ENCODE peak calls at places on chromosome 17, in four cellular contexts. Q, V, W and G are unnamed samples.

GRCh38 chr17:8965394-8966168 is at the start of gene PIK3R5:
- DNase-seq in V (no peak), W (no peak), Q (no peak), G (no peak)

GRCh38 chr17:3626831-3627565 is 9.1 kb downstream of the SHPK start:
- DNase-seq in V (no peak), Q (no peak), W (no peak), G (no peak)

GRCh38 chr17:14202388-14203166 is 34.1 kb downstream of the CDRT15 start:
- DNase-seq in V (no peak), Q (no peak), W (no peak), G (no peak)

GRCh38 chr17:57902117-57902799 is 52.4 kb upstream of the MRPS23 start:
- DNase-seq in W (no peak), Q (no peak), V (no peak), G (no peak)

GRCh38 chr17:7367083-7367482 is 12.1 kb downstream of the TMEM95 start:
- DNase-seq in Q (no peak), V (no peak), W (no peak), G (no peak)

GRCh38 chr17:77692571-77693161 is 265.8 kb upstream of the TNRC6C start:
- DNase-seq in Q (peak), V (no peak), W (no peak), G (peak)

GRCh38 chr17:55314784-55315491 is 50.2 kb downstream of the HLF start:
- DNase-seq in W (no peak), Q (no peak), V (no peak), G (no peak)

GRCh38 chr17:35847006-35847405 is 21.7 kb downstream of the HEATR9 start:
- DNase-seq in Q (no peak), W (no peak), V (no peak), G (no peak)

GRCh38 chr17:60142872-60143499 is 6.8 kb upstream of the CA4 start:
- DNase-seq in Q (peak), W (peak), V (peak), G (no peak)

GRCh38 chr17:2075336-2076056 is 20.6 kb downstream of the HIC1 start:
- DNase-seq in Q (peak), W (no peak), V (no peak), G (no peak)

GRCh38 chr17:45355087-45355486 is 38.3 kb upstream of the MAP3K14 start:
- DNase-seq in V (no peak), W (no peak), Q (no peak), G (no peak)

GRCh38 chr17:35390663-35391062 is 17.2 kb upstream of the SLFN11 start:
- DNase-seq in W (no peak), Q (peak), V (no peak), G (no peak)

GRCh38 chr17:19460695-19461094 is 49.7 kb downstream of the RNF112 start:
- DNase-seq in Q (no peak), W (no peak), V (no peak), G (no peak)

GRCh38 chr17:59498421-59499307 is 66.7 kb upstream of the DHX40 start:
- DNase-seq in V (peak), Q (no peak), W (no peak), G (no peak)

GRCh38 chr17:30534298-30534697 is 57.1 kb downstream of the GOSR1 start:
- DNase-seq in W (no peak), V (no peak), Q (no peak), G (no peak)

GRCh38 chr17:2898255-2898926 is 102.2 kb downstream of the RAP1GAP2 start:
- DNase-seq in Q (no peak), W (no peak), V (no peak), G (no peak)

GRCh38 chr17:35709874-35710273 is 21.6 kb upstream of the RASL10B start:
- DNase-seq in W (no peak), V (no peak), Q (peak), G (no peak)

GRCh38 chr17:18139092-18139491 is 30.5 kb downstream of the MYO15A start:
- DNase-seq in Q (no peak), V (no peak), W (no peak), G (no peak)

GRCh38 chr17:18140648-18141047 is 32.1 kb downstream of the MYO15A start:
- DNase-seq in Q (no peak), W (no peak), V (no peak), G (no peak)

GRCh38 chr17:18141210-18141803 is 32.8 kb downstream of the MYO15A start:
- DNase-seq in W (no peak), V (peak), Q (peak), G (no peak)

GRCh38 chr17:18139498-18139897 is 30.9 kb downstream of the MYO15A start:
- DNase-seq in W (no peak), Q (no peak), V (no peak), G (no peak)

GRCh38 chr17:18139949-18140348 is 31.4 kb downstream of the MYO15A start:
- DNase-seq in Q (no peak), V (no peak), W (no peak), G (no peak)
- TF ChIP-seq CTCF in Q (no peak), V (peak), W (no peak), G (peak)

GRCh38 chr17:43608313-43608712 is 53.4 kb downstream of the MEOX1 start:
- DNase-seq in W (no peak), V (no peak), Q (no peak), G (no peak)

GRCh38 chr17:43612515-43612914 is 49.2 kb downstream of the MEOX1 start:
- DNase-seq in V (no peak), W (no peak), Q (no peak), G (no peak)

GRCh38 chr17:43613911-43614310 is 47.8 kb downstream of the MEOX1 start:
- DNase-seq in V (no peak), W (no peak), Q (no peak), G (no peak)

GRCh38 chr17:43609613-43610385 is 51.9 kb downstream of the MEOX1 start:
- DNase-seq in V (no peak), W (no peak), Q (no peak), G (no peak)

DNA sequence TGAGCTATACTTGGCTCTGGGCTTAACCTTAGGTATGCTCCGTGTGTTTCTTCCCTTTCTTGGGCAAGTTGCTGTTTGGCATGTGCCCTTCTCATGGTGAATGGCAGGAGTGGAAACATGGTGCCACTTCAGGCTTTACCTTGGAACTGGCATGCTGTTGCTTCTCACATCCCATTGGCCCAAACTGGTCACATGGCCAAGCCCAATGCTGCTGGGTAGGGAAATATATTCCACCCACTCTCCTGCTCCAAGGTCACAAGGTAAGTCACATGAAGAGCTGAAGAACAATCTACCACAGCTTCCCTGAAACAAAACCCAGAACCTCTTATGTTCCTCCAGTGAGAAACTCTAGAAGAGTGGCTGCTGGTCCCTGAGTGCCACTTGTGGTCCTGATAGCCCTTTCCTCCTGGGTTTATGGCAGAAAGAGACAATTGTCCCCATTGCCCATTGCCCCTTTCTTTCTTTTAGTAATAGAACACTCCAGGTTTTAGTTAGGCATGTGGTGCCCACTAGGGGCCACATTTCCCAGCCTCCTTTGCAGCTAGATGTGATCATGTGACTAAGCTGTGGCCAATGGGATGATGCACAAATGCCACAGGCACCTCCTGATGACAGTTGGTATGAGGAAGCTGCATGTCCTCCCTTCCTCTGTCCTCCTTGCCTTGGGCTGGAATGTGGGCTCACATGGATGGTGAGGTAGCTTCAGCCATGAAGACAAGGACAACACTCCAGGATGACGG is 50.3 kb downstream of the MEOX1 start:
- DNase-seq in V (no peak), W (no peak), Q (no peak), G (no peak)
- TF ChIP-seq CTCF in V (no peak), W (no peak), Q (no peak), G (no peak)

GRCh38 chr17:61407211-61407911 is 7.7 kb downstream of the TBX2 start:
- DNase-seq in V (no peak), Q (no peak), W (no peak), G (peak)

GRCh38 chr17:61405686-61406542 is 6.3 kb downstream of the TBX2 start:
- DNase-seq in V (no peak), W (no peak), Q (no peak), G (peak)

GRCh38 chr17:61406871-61407210 is 7.2 kb downstream of the TBX2 start:
- DNase-seq in Q (no peak), W (no peak), V (no peak), G (peak)

GRCh38 chr17:61405047-61405685 is 5.5 kb downstream of the TBX2 start:
- DNase-seq in W (no peak), V (no peak), Q (no peak), G (peak)

DNA sequence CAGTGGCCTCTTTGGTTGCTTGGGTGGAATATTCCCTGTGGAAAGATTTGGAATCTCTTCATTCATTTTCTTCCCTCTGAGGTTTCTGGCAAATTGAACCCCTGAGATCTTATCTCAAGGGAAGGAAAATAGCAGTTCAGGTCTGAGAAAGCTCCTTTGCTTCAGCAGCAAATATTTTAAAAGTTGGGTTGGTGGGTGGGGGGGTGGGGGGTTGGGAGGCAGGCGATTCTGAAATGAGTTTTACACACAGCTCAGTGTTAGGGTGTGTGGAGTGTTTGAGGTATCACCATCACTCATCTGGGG is 6.9 kb downstream of the TBX2 start:
- DNase-seq in Q (no peak), W (no peak), V (no peak), G (no peak)
- TF ChIP-seq CTCF in Q (no peak), W (no peak), V (no peak), G (no peak)

DNA sequence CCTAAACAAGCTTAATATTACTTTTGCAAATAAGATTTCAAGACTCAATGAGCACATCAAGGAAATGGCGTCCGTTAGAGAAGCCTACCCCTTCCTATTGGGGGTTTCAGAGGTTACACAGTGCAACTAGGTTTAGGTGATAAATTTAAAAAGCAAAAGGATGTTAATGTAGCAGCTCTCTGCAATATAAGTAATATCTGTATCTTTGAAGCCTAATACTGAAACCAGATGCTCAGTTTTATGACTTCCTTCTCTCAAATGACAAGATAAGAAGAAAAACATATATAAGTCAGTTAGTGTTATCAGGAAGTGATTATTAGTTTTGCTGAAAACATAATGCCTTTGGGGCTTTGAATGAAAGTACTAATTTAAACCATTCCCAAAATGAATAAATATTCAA is 54.3 kb upstream of the MED13 start:
- DNase-seq in W (no peak), V (no peak), Q (no peak), G (no peak)
- TF ChIP-seq CTCF in W (no peak), V (no peak), Q (no peak), G (no peak)

GRCh38 chr17:21377821-21378396 is 1.8 kb downstream of the KCNJ12 start:
- DNase-seq in V (no peak), W (no peak), Q (no peak), G (no peak)
- TF ChIP-seq CTCF in V (peak), W (no peak), Q (no peak), G (no peak)

GRCh38 chr17:68539536-68540469 is 27.6 kb downstream of the PRKAR1A start:
- DNase-seq in Q (no peak), W (no peak), V (no peak), G (no peak)
- TF ChIP-seq CTCF in Q (no peak), W (no peak), V (peak), G (no peak)

DNA sequence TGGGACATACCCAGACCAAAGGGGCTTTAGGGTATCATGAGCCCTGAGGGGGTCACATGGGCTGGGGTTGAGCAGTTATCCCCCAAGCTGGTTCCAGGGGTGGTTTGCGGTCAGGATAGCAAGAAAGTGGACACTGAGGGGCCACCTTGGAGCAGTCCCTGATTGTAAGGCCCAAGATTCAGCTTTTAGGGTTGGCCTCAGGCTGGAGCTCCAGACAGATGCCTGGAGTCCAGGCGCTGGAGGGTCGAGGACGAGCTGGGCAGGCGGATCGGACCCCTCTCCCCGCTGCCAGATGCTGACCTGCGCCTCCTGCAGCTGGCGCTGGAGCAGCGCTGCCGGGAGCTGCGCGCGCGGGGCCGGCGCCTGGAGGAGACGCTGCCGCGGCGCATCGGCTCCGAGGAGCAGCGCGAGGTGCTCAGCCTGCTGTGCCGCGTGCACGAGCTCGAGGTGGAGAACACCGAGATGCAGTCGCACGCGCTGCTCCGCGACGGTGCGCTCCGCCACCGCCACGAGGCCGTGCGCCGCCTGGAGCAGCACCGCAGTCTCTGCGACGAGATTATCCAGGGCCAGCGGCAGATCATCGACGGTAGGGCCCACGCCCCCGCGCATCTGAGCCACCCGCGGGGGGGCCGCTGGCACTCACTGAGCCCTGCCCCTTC is 10.0 kb downstream of the BTBD17 start:
- DNase-seq in W (no peak), Q (no peak), V (no peak), G (no peak)
- TF ChIP-seq CTCF in W (no peak), Q (no peak), V (no peak), G (peak)

DNA sequence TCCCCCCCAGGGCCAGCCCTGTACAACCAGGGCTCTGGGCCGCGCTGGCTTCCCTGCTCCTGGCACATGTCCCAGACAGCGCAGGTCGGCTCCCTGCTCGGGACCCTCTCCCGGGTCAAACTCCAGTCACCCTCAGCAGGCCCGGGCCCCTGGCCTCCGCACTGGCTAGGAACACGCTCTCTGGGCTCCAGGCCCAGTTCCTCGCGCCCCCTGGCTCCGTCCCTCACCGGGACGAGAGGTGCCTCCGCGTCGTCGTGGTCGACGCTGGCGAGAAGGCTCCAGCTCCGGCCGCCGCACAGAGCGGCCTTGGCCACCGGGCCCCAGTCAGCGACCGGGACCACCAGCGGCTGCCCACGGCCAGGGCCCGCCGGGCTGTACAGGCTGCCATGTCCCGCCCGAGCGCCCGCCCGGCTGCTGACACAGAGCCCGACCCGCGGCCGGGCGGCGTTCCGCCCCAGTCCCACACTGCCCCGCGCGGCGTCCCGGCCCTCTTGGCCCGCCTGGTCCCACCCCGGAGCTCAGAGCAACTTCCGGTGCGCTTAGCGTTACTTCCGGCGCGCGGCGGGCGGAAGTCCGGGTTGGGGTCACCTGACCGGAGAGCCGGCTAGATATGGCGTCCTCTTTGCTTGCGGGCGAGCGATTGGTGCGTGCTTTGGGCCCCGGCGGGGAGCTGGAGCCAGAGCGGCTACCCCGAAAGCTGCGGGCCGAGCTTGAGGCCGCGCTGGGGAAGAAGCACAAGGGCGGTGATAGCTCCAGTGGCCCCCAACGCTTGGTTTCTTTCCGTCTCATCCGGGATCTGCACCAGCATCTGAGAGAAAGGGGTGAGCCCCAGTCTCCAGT is at the start of gene POLDIP2:
- DNase-seq in W (peak), V (peak), Q (peak), G (peak)
- TF ChIP-seq CTCF in W (no peak), V (no peak), Q (no peak), G (peak)

GRCh38 chr17:48550313-48551205 is 5.7 kb upstream of the HOXB2 start:
- DNase-seq in W (no peak), V (no peak), Q (no peak), G (no peak)
- TF ChIP-seq CTCF in W (no peak), V (peak), Q (no peak), G (no peak)

GRCh38 chr17:75878174-75878998 is at the start of gene TRIM47:
- DNase-seq in W (no peak), Q (peak), V (no peak), G (peak)
- TF ChIP-seq CTCF in W (no peak), Q (no peak), V (peak), G (peak)